ENCODE peak calls at places on chromosome 13, in ten cellular contexts. U is activated T-helper 2 cell treated with anti-CD3 and anti-CD28 coated beads, Interferon-gamma antibody, Interleukin-2, Interleukin-4, amounts not matched to agents 10 μg/mL and 5 μg/mL and 100 μg/mL, durations not matched to agents 14 hours and 24 hours and 36 hours; A is activated naive CD4-positive, alpha-beta T cell treated with Interleukin-2 at 50 U/mL for 16 hours; V is H54; C is astrocyte of the spinal cord; Q is activated T-cell treated with anti-CD3 and anti-CD28 coated beads, Interleukin-2, amount 50 U/mL, for 1 hour; G is body of pancreas; J is astrocyte of the cerebellum; B is keratinocyte; D is retinal pigment epithelial cell. N is an unnamed sample.

GRCh38 chr13:31045621-31046081 is 113.2 kb downstream of the TEX26 start:
- DNase-seq in G (peak), B (peak), U (peak), Q (peak), A (peak), D (peak), J (peak), V (peak), C (peak), N (peak)

GRCh38 chr13:26007261-26007765 is 44.5 kb downstream of the SHISA2 start:
- DNase-seq in A (no peak), C (no peak), D (no peak), U (no peak), Q (no peak), V (no peak), G (no peak), J (no peak), B (no peak), N (no peak)

GRCh38 chr13:72839831-72840426 is 58.0 kb downstream of the PIBF1 start:
- DNase-seq in Q (peak), U (no peak), D (peak), G (peak), V (peak), J (peak), B (no peak), C (peak), A (peak), N (peak)

GRCh38 chr13:105814902-105815250 is 720.6 kb downstream of the EFNB2 start:
- DNase-seq in V (no peak), G (no peak), B (no peak), U (no peak), A (no peak), D (no peak), J (no peak), C (no peak), Q (no peak), N (no peak)

GRCh38 chr13:35983206-35983605 is 148.0 kb downstream of the DCLK1 start:
- DNase-seq in B (no peak), U (no peak), G (no peak), D (no peak), C (no peak), A (no peak), V (no peak), Q (no peak), J (no peak), N (no peak)

GRCh38 chr13:51761638-51762350 is 42.2 kb downstream of the DHRS12 start:
- DNase-seq in G (no peak), C (no peak), B (no peak), U (no peak), D (no peak), A (no peak), Q (no peak), J (no peak), V (no peak), N (no peak)

GRCh38 chr13:113816248-113816924 is 47.5 kb downstream of the GAS6 start:
- DNase-seq in B (no peak), D (no peak), V (no peak), C (no peak), G (no peak), J (no peak), A (no peak), U (no peak), Q (no peak), N (peak)

GRCh38 chr13:57624565-57625435 is 6.7 kb upstream of the PCDH17 start:
- DNase-seq in G (peak), B (peak), J (peak), C (peak), Q (no peak), U (no peak), V (peak), D (no peak), A (no peak), N (peak)

GRCh38 chr13:98798849-98799645 is 46.6 kb upstream of the SLC15A1 start:
- DNase-seq in Q (no peak), U (no peak), J (peak), B (no peak), A (no peak), G (no peak), V (no peak), D (no peak), C (peak), N (no peak)

GRCh38 chr13:79128158-79128557 is 277.9 kb downstream of the RBM26 start:
- DNase-seq in B (peak), A (no peak), G (no peak), Q (no peak), D (peak), U (no peak), J (peak), V (peak), C (peak), N (peak)

GRCh38 chr13:50543767-50544166 is 299.7 kb downstream of the DLEU7 start:
- DNase-seq in U (no peak), J (peak), V (no peak), Q (no peak), B (no peak), C (peak), G (no peak), A (no peak), D (peak), N (peak)

GRCh38 chr13:78182813-78183212 is 264.2 kb upstream of the EDNRB start:
- DNase-seq in B (no peak), U (no peak), Q (no peak), C (no peak), J (no peak), V (no peak), A (no peak), D (no peak), G (no peak), N (peak)

GRCh38 chr13:42798118-42798517 is 16.7 kb downstream of the FAM216B start:
- DNase-seq in V (no peak), G (no peak), U (no peak), B (no peak), C (no peak), D (no peak), A (no peak), Q (no peak), J (no peak), N (no peak)

GRCh38 chr13:102846261-102847015 is 606 bp downstream of the ERCC5 start:
- DNase-seq in U (peak), C (peak), Q (peak), V (no peak), B (no peak), J (no peak), D (no peak), G (peak), A (peak), N (peak)